ENCODE peak calls at places on chromosome 3, in eight cellular contexts. S is psoas muscle, D is mucosa of descending colon, T is MM.1S, O is SK-N-SH, I is stomach, V is tibial nerve, U is esophagus muscularis mucosa. P is an unnamed sample.

GRCh38 chr3:62768896-62769295 is 106.3 kb downstream of the CADPS start:
- DNase-seq in U (no peak), O (no peak), S (no peak), V (no peak), T (no peak), I (no peak), D (no peak), P (no peak)

GRCh38 chr3:128185630-128186447 is 32.6 kb downstream of the EEFSEC start:
- DNase-seq in S (no peak), D (no peak), I (no peak), O (no peak), T (no peak), V (no peak), U (no peak), P (no peak)

GRCh38 chr3:26365706-26366105 is 256.9 kb upstream of the LRRC3B start:
- DNase-seq in O (no peak), S (no peak), U (no peak), V (no peak), D (no peak), T (no peak), I (no peak), P (no peak)

GRCh38 chr3:187069857-187070516 is 69.3 kb downstream of the RPL39L start:
- DNase-seq in S (no peak), V (no peak), O (no peak), T (no peak), D (no peak), U (peak; percentile 12), I (no peak), P (no peak)

GRCh38 chr3:170002829-170003228 is 35.0 kb upstream of the GPR160 start:
- DNase-seq in T (no peak), U (no peak), S (no peak), V (no peak), O (no peak), D (no peak), I (no peak), P (no peak)

GRCh38 chr3:94522488-94522887 is 459.6 kb downstream of the NSUN3 start:
- DNase-seq in U (no peak), I (no peak), D (no peak), V (no peak), S (no peak), T (no peak), O (no peak), P (no peak)

GRCh38 chr3:102229062-102229655 is 205.7 kb upstream of the ZPLD1 start:
- DNase-seq in D (peak; percentile 80), O (peak; percentile 41), V (peak; percentile 67), S (peak; percentile 48), U (no peak), T (peak; percentile 75), I (peak; percentile 80), P (peak; percentile 55)

GRCh38 chr3:19757773-19758172 is 176.2 kb downstream of the EFHB start:
- DNase-seq in O (no peak), D (no peak), S (no peak), I (no peak), T (no peak), V (no peak), U (no peak), P (no peak)

GRCh38 chr3:99499235-99499798 is 139.1 kb upstream of the COL8A1 start:
- DNase-seq in D (no peak), O (peak; percentile 24), U (no peak), I (peak; percentile 27), T (peak; percentile 56), V (no peak), S (no peak), P (no peak)

GRCh38 chr3:157129782-157130137 is 30.2 kb downstream of the CCNL1 start:
- DNase-seq in U (no peak), O (no peak), V (no peak), T (no peak), D (peak; percentile 61), I (peak; percentile 53), S (no peak), P (no peak)

GRCh38 chr3:64023861-64024223 is 548 bp upstream of the PSMD6 start:
- DNase-seq in V (no peak), S (no peak), I (no peak), T (no peak), U (no peak), O (no peak), D (no peak), P (no peak)

GRCh38 chr3:175410251-175410650 is 551.1 kb downstream of the NAALADL2 start:
- DNase-seq in I (no peak), S (no peak), D (no peak), O (no peak), T (no peak), V (no peak), U (no peak), P (no peak)

GRCh38 chr3:163924600-163924999 is 1153.7 kb downstream of the SI start:
- DNase-seq in T (peak; percentile 78), O (no peak), V (no peak), D (peak; percentile 25), S (no peak), I (peak; percentile 25), U (no peak), P (no peak)

GRCh38 chr3:98733055-98733777 is 29.9 kb upstream of the ST3GAL6 start:
- DNase-seq in D (peak; percentile 38), T (peak; percentile 21), U (no peak), O (peak; percentile 75), I (peak; percentile 36), V (no peak), S (peak; percentile 32), P (peak; percentile 39)

GRCh38 chr3:18446067-18446793 is 21.1 kb upstream of the SATB1 start:
- DNase-seq in U (no peak), O (no peak), I (no peak), V (no peak), T (no peak), S (no peak), D (no peak), P (no peak)

GRCh38 chr3:117887896-117888295 is 1146.8 kb downstream of the IGSF11 start:
- DNase-seq in I (no peak), U (no peak), O (no peak), S (no peak), T (no peak), V (no peak), D (no peak), P (no peak)

GRCh38 chr3:115111632-115112031 is 35.5 kb downstream of the ZBTB20 start:
- DNase-seq in V (no peak), O (no peak), D (no peak), S (no peak), T (no peak), I (no peak), U (no peak), P (no peak)

GRCh38 chr3:62718515-62719320 is 156.5 kb downstream of the CADPS start:
- DNase-seq in S (no peak), U (no peak), O (no peak), T (no peak), I (no peak), V (no peak), D (no peak), P (no peak)

GRCh38 chr3:52915245-52915772 is 18.0 kb upstream of the STIMATE start:
- DNase-seq in U (no peak), V (no peak), D (no peak), S (no peak), O (no peak), I (no peak), T (peak; percentile 46), P (no peak)

GRCh38 chr3:96960661-96961330 is 146.4 kb downstream of the EPHA6 start:
- DNase-seq in U (no peak), V (no peak), O (no peak), T (no peak), S (no peak), I (no peak), D (no peak), P (no peak)

GRCh38 chr3:156902916-156903315 is 76.8 kb downstream of the LEKR1 start:
- DNase-seq in O (no peak), V (no peak), D (no peak), I (no peak), U (no peak), T (no peak), S (no peak), P (no peak)

GRCh38 chr3:27684302-27684701 is 37.8 kb downstream of the EOMES start:
- DNase-seq in I (no peak), T (no peak), D (no peak), S (no peak), O (no peak), U (no peak), V (no peak), P (no peak)

GRCh38 chr3:115783938-115784738 is 160.8 kb downstream of the GAP43 start:
- DNase-seq in D (peak; percentile 93), S (peak; percentile 90), O (peak; percentile 95), U (peak; percentile 94), V (peak; percentile 72), T (peak; percentile 95), I (peak; percentile 85), P (peak; percentile 92)

GRCh38 chr3:32895701-32896100 is 55.7 kb upstream of the CCR4 start:
- DNase-seq in T (no peak), U (no peak), D (no peak), O (no peak), V (no peak), S (no peak), I (no peak), P (no peak)
- H3K36me3 ChIP-seq in T (no peaks in the 10 kb centered on the region), U (no peaks in the 10 kb centered on the region), D (no peaks in the 10 kb centered on the region), O (no peaks in the 10 kb centered on the region), V (no peaks in the 10 kb centered on the region), S (no peaks in the 10 kb centered on the region), I (no peaks in the 10 kb centered on the region), P (no peaks in the 10 kb centered on the region)

DNA sequence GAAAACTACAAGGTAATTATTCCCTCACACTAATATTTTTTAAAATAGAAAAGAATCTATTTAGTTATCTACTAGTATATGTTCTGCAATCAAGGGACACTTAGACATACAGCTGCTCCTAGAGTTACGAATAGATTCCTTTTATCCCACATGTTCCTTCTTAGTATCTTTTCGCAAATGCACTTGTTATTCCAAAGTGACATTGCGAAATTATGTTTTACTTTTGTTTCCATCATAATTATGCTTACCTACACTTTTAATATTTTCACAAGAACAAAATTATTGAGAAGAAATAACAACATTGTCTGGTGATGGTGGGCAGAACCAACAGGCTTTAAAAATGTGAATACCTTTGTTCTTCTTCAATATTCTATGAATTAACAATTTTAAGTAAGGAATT is 107.1 kb upstream of the MELTF start:
- DNase-seq in D (no peak), S (no peak), O (no peak), V (no peak), T (no peak), I (no peak), U (no peak), P (no peak)
- H3K36me3 ChIP-seq in D (peaks cover 8% of the 10 kb centered on the region), S (peaks cover 4% of the 10 kb centered on the region), O (peaks cover 74% of the 10 kb centered on the region), V (peaks cover 4% of the 10 kb centered on the region), T (peaks cover 23% of the 10 kb centered on the region), I (peaks cover 77% of the 10 kb centered on the region), U (peaks cover 50% of the 10 kb centered on the region), P (peaks cover 48% of the 10 kb centered on the region)

GRCh38 chr3:4684117-4684516 is 191.0 kb downstream of the ITPR1 start:
- DNase-seq in S (no peak), O (no peak), U (no peak), D (no peak), V (no peak), T (no peak), I (no peak), P (no peak)
- H3K36me3 ChIP-seq in S (peaks cover 5% of the 10 kb centered on the region), O (no peaks in the 10 kb centered on the region), U (peaks cover 89% of the 10 kb centered on the region), D (no peaks in the 10 kb centered on the region), V (peaks cover 8% of the 10 kb centered on the region), T (no peaks in the 10 kb centered on the region), I (peaks cover 78% of the 10 kb centered on the region), P (peaks cover 83% of the 10 kb centered on the region)

DNA sequence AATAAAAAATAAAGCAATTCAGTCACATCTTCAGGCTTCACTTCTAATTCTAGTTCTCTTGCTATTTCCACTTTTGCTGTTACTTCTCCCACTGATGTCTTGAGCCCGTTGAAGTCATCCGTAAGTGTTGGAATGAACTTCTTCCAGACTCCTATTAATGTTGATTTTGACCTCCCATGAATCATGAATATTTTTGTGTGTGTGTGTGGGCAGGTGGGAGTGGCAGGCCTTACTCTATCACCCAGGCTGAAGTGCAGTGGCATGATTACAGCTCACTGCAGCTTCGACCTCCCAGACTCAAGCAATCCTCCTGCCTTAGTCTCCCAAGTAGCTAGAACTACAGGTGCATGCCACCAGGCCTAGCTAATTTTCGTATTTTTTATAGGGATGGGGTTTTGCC is 10.7 kb downstream of the USP4 start:
- DNase-seq in D (no peak), S (no peak), O (no peak), V (no peak), T (no peak), U (no peak), I (no peak), P (no peak)
- H3K36me3 ChIP-seq in D (peaks cover 24% of the 10 kb centered on the region), S (peaks cover 15% of the 10 kb centered on the region), O (peaks cover 69% of the 10 kb centered on the region), V (peaks cover 35% of the 10 kb centered on the region), T (peaks cover 4% of the 10 kb centered on the region), U (peaks cover 99% of the 10 kb centered on the region), I (peaks cover 100% of the 10 kb centered on the region), P (peaks cover 98% of the 10 kb centered on the region)

P was measured in left ventricle myocardium inferior.